ENCODE peak calls at places on chromosomes 7 and 10, in eight cellular contexts. One of them, this sample, is unnamed.

GRCh38 chr7:135390829-135391228 is 119.1 kb downstream of the CNOT4 start:
- ATAC-seq in gastrocnemius medialis: no peak
- ATAC-seq in thoracic aorta: no peak
- ATAC-seq in HCT116: no peak
- ATAC-seq in CD4-positive, alpha-beta T cell: no peak
- ATAC-seq in left lung: no peak
- ATAC-seq in naive thymus-derived CD4-positive, alpha-beta T cell: no peak
- ATAC-seq in CD4-positive, CD25-positive, alpha-beta regulatory T cell: no peak
- ATAC-seq in this sample: no peak

GRCh38 chr10:118568327-118568848 is 27.1 kb downstream of the PRLHR start:
- ATAC-seq in thoracic aorta: no peak
- ATAC-seq in CD4-positive, CD25-positive, alpha-beta regulatory T cell: peak; percentile 31
- ATAC-seq in HCT116: peak; percentile 74
- ATAC-seq in gastrocnemius medialis: peak; percentile 49
- ATAC-seq in naive thymus-derived CD4-positive, alpha-beta T cell: peak; percentile 80
- ATAC-seq in CD4-positive, alpha-beta T cell: peak; percentile 75
- ATAC-seq in left lung: peak; percentile 81
- ATAC-seq in this sample: no peak

GRCh38 chr10:8073696-8074416 is 19.4 kb downstream of the GATA3 start:
- ATAC-seq in HCT116: no peak
- ATAC-seq in CD4-positive, CD25-positive, alpha-beta regulatory T cell: peak; percentile 43
- ATAC-seq in thoracic aorta: no peak
- ATAC-seq in gastrocnemius medialis: no peak
- ATAC-seq in naive thymus-derived CD4-positive, alpha-beta T cell: peak; percentile 20
- ATAC-seq in left lung: no peak
- ATAC-seq in CD4-positive, alpha-beta T cell: no peak
- ATAC-seq in this sample: no peak

GRCh38 chr10:126569513-126570447 is 100.7 kb downstream of the C10orf90 start:
- ATAC-seq in HCT116: peak; percentile 45
- ATAC-seq in naive thymus-derived CD4-positive, alpha-beta T cell: no peak
- ATAC-seq in CD4-positive, alpha-beta T cell: no peak
- ATAC-seq in CD4-positive, CD25-positive, alpha-beta regulatory T cell: no peak
- ATAC-seq in left lung: no peak
- ATAC-seq in thoracic aorta: no peak
- ATAC-seq in gastrocnemius medialis: no peak
- ATAC-seq in this sample: no peak

GRCh38 chr7:148116195-148116594 is 474.4 kb upstream of the C7orf33 start:
- ATAC-seq in CD4-positive, CD25-positive, alpha-beta regulatory T cell: no peak
- ATAC-seq in CD4-positive, alpha-beta T cell: no peak
- ATAC-seq in gastrocnemius medialis: no peak
- ATAC-seq in thoracic aorta: no peak
- ATAC-seq in HCT116: no peak
- ATAC-seq in naive thymus-derived CD4-positive, alpha-beta T cell: no peak
- ATAC-seq in left lung: no peak
- ATAC-seq in this sample: no peak

GRCh38 chr10:62733654-62734293 is 70.7 kb upstream of the ADO start:
- ATAC-seq in naive thymus-derived CD4-positive, alpha-beta T cell: peak; percentile 6
- ATAC-seq in left lung: no peak
- ATAC-seq in HCT116: no peak
- ATAC-seq in CD4-positive, CD25-positive, alpha-beta regulatory T cell: no peak
- ATAC-seq in CD4-positive, alpha-beta T cell: peak; percentile 1
- ATAC-seq in gastrocnemius medialis: peak; percentile 77
- ATAC-seq in thoracic aorta: no peak
- ATAC-seq in this sample: no peak

GRCh38 chr10:69506834-69507643 is 55.8 kb downstream of the TSPAN15 start:
- ATAC-seq in HCT116: no peak
- ATAC-seq in CD4-positive, alpha-beta T cell: peak; percentile 20
- ATAC-seq in CD4-positive, CD25-positive, alpha-beta regulatory T cell: peak; percentile 32
- ATAC-seq in thoracic aorta: no peak
- ATAC-seq in naive thymus-derived CD4-positive, alpha-beta T cell: peak; percentile 11
- ATAC-seq in left lung: peak; percentile 43
- ATAC-seq in gastrocnemius medialis: no peak
- ATAC-seq in this sample: peak; percentile 8

GRCh38 chr10:64275774-64276173 is 754.6 kb downstream of the REEP3 start:
- ATAC-seq in CD4-positive, CD25-positive, alpha-beta regulatory T cell: no peak
- ATAC-seq in gastrocnemius medialis: no peak
- ATAC-seq in left lung: no peak
- ATAC-seq in HCT116: no peak
- ATAC-seq in thoracic aorta: no peak
- ATAC-seq in naive thymus-derived CD4-positive, alpha-beta T cell: no peak
- ATAC-seq in CD4-positive, alpha-beta T cell: no peak
- ATAC-seq in this sample: no peak

GRCh38 chr7:13990984-13991790 is 1.7 kb upstream of the ETV1 start:
- ATAC-seq in HCT116: peak; percentile 85
- ATAC-seq in naive thymus-derived CD4-positive, alpha-beta T cell: peak; percentile 74
- ATAC-seq in left lung: peak; percentile 87
- ATAC-seq in CD4-positive, alpha-beta T cell: peak; percentile 54
- ATAC-seq in CD4-positive, CD25-positive, alpha-beta regulatory T cell: no peak
- ATAC-seq in thoracic aorta: peak; percentile 98
- ATAC-seq in gastrocnemius medialis: peak; percentile 92
- ATAC-seq in this sample: peak; percentile 97

GRCh38 chr10:79414714-79415113 is 30.7 kb downstream of the ZCCHC24 start:
- ATAC-seq in HCT116: no peak
- ATAC-seq in gastrocnemius medialis: no peak
- ATAC-seq in naive thymus-derived CD4-positive, alpha-beta T cell: no peak
- ATAC-seq in CD4-positive, CD25-positive, alpha-beta regulatory T cell: no peak
- ATAC-seq in left lung: no peak
- ATAC-seq in thoracic aorta: no peak
- ATAC-seq in CD4-positive, alpha-beta T cell: no peak
- ATAC-seq in this sample: no peak

GRCh38 chr7:90507692-90508091 is 38.3 kb downstream of the PTTG1IP2 start:
- ATAC-seq in thoracic aorta: no peak
- ATAC-seq in HCT116: no peak
- ATAC-seq in CD4-positive, CD25-positive, alpha-beta regulatory T cell: no peak
- ATAC-seq in gastrocnemius medialis: no peak
- ATAC-seq in left lung: no peak
- ATAC-seq in naive thymus-derived CD4-positive, alpha-beta T cell: no peak
- ATAC-seq in CD4-positive, alpha-beta T cell: no peak
- ATAC-seq in this sample: no peak

GRCh38 chr10:114715171-114715670 is 57.1 kb upstream of the ABLIM1 start:
- ATAC-seq in naive thymus-derived CD4-positive, alpha-beta T cell: no peak
- ATAC-seq in thoracic aorta: no peak
- ATAC-seq in HCT116: no peak
- ATAC-seq in gastrocnemius medialis: peak; percentile 51
- ATAC-seq in CD4-positive, CD25-positive, alpha-beta regulatory T cell: no peak
- ATAC-seq in left lung: peak; percentile 41
- ATAC-seq in CD4-positive, alpha-beta T cell: no peak
- ATAC-seq in this sample: peak; percentile 53

GRCh38 chr7:11437987-11438386 is 394.0 kb downstream of the THSD7A start:
- ATAC-seq in CD4-positive, CD25-positive, alpha-beta regulatory T cell: no peak
- ATAC-seq in left lung: no peak
- ATAC-seq in naive thymus-derived CD4-positive, alpha-beta T cell: no peak
- ATAC-seq in HCT116: no peak
- ATAC-seq in thoracic aorta: no peak
- ATAC-seq in CD4-positive, alpha-beta T cell: no peak
- ATAC-seq in gastrocnemius medialis: no peak
- ATAC-seq in this sample: no peak

GRCh38 chr7:84195295-84196006 is 862 bp upstream of the SEMA3A start:
- ATAC-seq in gastrocnemius medialis: no peak
- ATAC-seq in CD4-positive, alpha-beta T cell: no peak
- ATAC-seq in thoracic aorta: no peak
- ATAC-seq in left lung: peak; percentile 8
- ATAC-seq in CD4-positive, CD25-positive, alpha-beta regulatory T cell: no peak
- ATAC-seq in HCT116: peak; percentile 57
- ATAC-seq in naive thymus-derived CD4-positive, alpha-beta T cell: peak; percentile 26
- ATAC-seq in this sample: peak; percentile 15

GRCh38 chr7:84191842-84192241 is 2.7 kb downstream of the SEMA3A start:
- ATAC-seq in HCT116: no peak
- ATAC-seq in thoracic aorta: no peak
- ATAC-seq in naive thymus-derived CD4-positive, alpha-beta T cell: no peak
- ATAC-seq in gastrocnemius medialis: no peak
- ATAC-seq in left lung: no peak
- ATAC-seq in CD4-positive, CD25-positive, alpha-beta regulatory T cell: no peak
- ATAC-seq in CD4-positive, alpha-beta T cell: no peak
- ATAC-seq in this sample: no peak

GRCh38 chr7:84193787-84194186 is 802 bp downstream of the SEMA3A start:
- ATAC-seq in HCT116: no peak
- ATAC-seq in CD4-positive, alpha-beta T cell: no peak
- ATAC-seq in gastrocnemius medialis: no peak
- ATAC-seq in thoracic aorta: no peak
- ATAC-seq in CD4-positive, CD25-positive, alpha-beta regulatory T cell: no peak
- ATAC-seq in naive thymus-derived CD4-positive, alpha-beta T cell: no peak
- ATAC-seq in left lung: no peak
- ATAC-seq in this sample: no peak

GRCh38 chr7:84196007-84196551 is 1.5 kb upstream of the SEMA3A start:
- ATAC-seq in left lung: peak; percentile 25
- ATAC-seq in HCT116: peak; percentile 75
- ATAC-seq in thoracic aorta: no peak
- ATAC-seq in naive thymus-derived CD4-positive, alpha-beta T cell: no peak
- ATAC-seq in gastrocnemius medialis: peak; percentile 42
- ATAC-seq in CD4-positive, alpha-beta T cell: no peak
- ATAC-seq in CD4-positive, CD25-positive, alpha-beta regulatory T cell: no peak
- ATAC-seq in this sample: peak; percentile 58

GRCh38 chr7:84194484-84195260 is at the start of gene SEMA3A:
- ATAC-seq in CD4-positive, CD25-positive, alpha-beta regulatory T cell: peak; percentile 31
- ATAC-seq in CD4-positive, alpha-beta T cell: peak; percentile 62
- ATAC-seq in thoracic aorta: no peak
- ATAC-seq in left lung: peak; percentile 84
- ATAC-seq in gastrocnemius medialis: peak; percentile 45
- ATAC-seq in HCT116: peak; percentile 71
- ATAC-seq in naive thymus-derived CD4-positive, alpha-beta T cell: peak; percentile 65
- ATAC-seq in this sample: peak; percentile 73
- H3K27ac ChIP-seq in CD4-positive, CD25-positive, alpha-beta regulatory T cell: no peak within 1 kb of the TSS
- H3K27ac ChIP-seq in CD4-positive, alpha-beta T cell: no peak within 1 kb of the TSS
- H3K27ac ChIP-seq in thoracic aorta: no peak within 1 kb of the TSS
- H3K27ac ChIP-seq in left lung: no peak within 1 kb of the TSS
- H3K27ac ChIP-seq in gastrocnemius medialis: no peak within 1 kb of the TSS
- H3K27ac ChIP-seq in HCT116: peak within 1 kb of the TSS; percentile 43
- H3K27ac ChIP-seq in naive thymus-derived CD4-positive, alpha-beta T cell: peak within 1 kb of the TSS; percentile 2
- H3K27ac ChIP-seq in this sample: peak within 1 kb of the TSS; percentile 82

GRCh38 chr7:133746847-133747246 is 380.3 kb upstream of the LRGUK start:
- ATAC-seq in naive thymus-derived CD4-positive, alpha-beta T cell: no peak
- ATAC-seq in left lung: peak; percentile 48
- ATAC-seq in CD4-positive, CD25-positive, alpha-beta regulatory T cell: no peak
- ATAC-seq in gastrocnemius medialis: no peak
- ATAC-seq in HCT116: no peak
- ATAC-seq in thoracic aorta: no peak
- ATAC-seq in CD4-positive, alpha-beta T cell: no peak
- ATAC-seq in this sample: no peak
- H3K27ac ChIP-seq in naive thymus-derived CD4-positive, alpha-beta T cell: no peak overlapping the region
- H3K27ac ChIP-seq in left lung: no peak overlapping the region
- H3K27ac ChIP-seq in CD4-positive, CD25-positive, alpha-beta regulatory T cell: no peak overlapping the region
- H3K27ac ChIP-seq in gastrocnemius medialis: no peak overlapping the region
- H3K27ac ChIP-seq in HCT116: no peak overlapping the region
- H3K27ac ChIP-seq in thoracic aorta: no peak overlapping the region
- H3K27ac ChIP-seq in CD4-positive, alpha-beta T cell: no peak overlapping the region
- H3K27ac ChIP-seq in this sample: no peak overlapping the region

GRCh38 chr7:151871189-151871735 is 5.7 kb downstream of the PRKAG2 start:
- ATAC-seq in CD4-positive, CD25-positive, alpha-beta regulatory T cell: no peak
- ATAC-seq in CD4-positive, alpha-beta T cell: no peak
- ATAC-seq in HCT116: no peak
- ATAC-seq in naive thymus-derived CD4-positive, alpha-beta T cell: no peak
- ATAC-seq in left lung: no peak
- ATAC-seq in gastrocnemius medialis: no peak
- ATAC-seq in thoracic aorta: no peak
- ATAC-seq in this sample: no peak

GRCh38 chr7:151873402-151873965 is 3.4 kb downstream of the PRKAG2 start:
- ATAC-seq in left lung: no peak
- ATAC-seq in CD4-positive, alpha-beta T cell: no peak
- ATAC-seq in CD4-positive, CD25-positive, alpha-beta regulatory T cell: no peak
- ATAC-seq in gastrocnemius medialis: no peak
- ATAC-seq in naive thymus-derived CD4-positive, alpha-beta T cell: no peak
- ATAC-seq in HCT116: no peak
- ATAC-seq in thoracic aorta: no peak
- ATAC-seq in this sample: no peak

GRCh38 chr7:151872531-151873401 is 4.1 kb downstream of the PRKAG2 start:
- ATAC-seq in naive thymus-derived CD4-positive, alpha-beta T cell: no peak
- ATAC-seq in left lung: no peak
- ATAC-seq in HCT116: no peak
- ATAC-seq in thoracic aorta: no peak
- ATAC-seq in gastrocnemius medialis: no peak
- ATAC-seq in CD4-positive, CD25-positive, alpha-beta regulatory T cell: no peak
- ATAC-seq in CD4-positive, alpha-beta T cell: no peak
- ATAC-seq in this sample: no peak

GRCh38 chr7:151869968-151870918 is 6.7 kb downstream of the PRKAG2 start:
- ATAC-seq in gastrocnemius medialis: no peak
- ATAC-seq in CD4-positive, CD25-positive, alpha-beta regulatory T cell: no peak
- ATAC-seq in left lung: no peak
- ATAC-seq in naive thymus-derived CD4-positive, alpha-beta T cell: no peak
- ATAC-seq in thoracic aorta: no peak
- ATAC-seq in CD4-positive, alpha-beta T cell: no peak
- ATAC-seq in HCT116: no peak
- ATAC-seq in this sample: no peak

DNA sequence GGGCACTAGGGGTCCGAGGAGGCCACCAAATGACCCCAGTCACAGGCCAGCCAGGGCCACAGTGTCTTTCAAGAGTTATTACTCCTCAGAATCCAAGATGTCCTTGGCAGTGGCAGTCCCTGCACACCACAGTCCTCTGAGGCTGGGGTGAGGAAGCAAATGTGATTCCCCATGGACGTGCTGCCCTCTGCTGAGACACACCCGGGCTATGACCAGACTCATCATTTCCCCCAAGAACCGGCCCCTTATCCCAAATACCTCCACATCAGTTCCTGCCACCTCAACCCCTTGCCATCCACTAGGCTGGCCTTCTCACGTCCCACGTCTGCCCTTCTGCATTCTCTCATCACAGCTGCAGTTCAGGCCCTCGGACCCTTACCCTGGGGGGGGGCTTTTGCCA is 5.0 kb downstream of the PRKAG2 start:
- ATAC-seq in left lung: no peak
- ATAC-seq in CD4-positive, CD25-positive, alpha-beta regulatory T cell: no peak
- ATAC-seq in gastrocnemius medialis: no peak
- ATAC-seq in HCT116: no peak
- ATAC-seq in CD4-positive, alpha-beta T cell: no peak
- ATAC-seq in naive thymus-derived CD4-positive, alpha-beta T cell: no peak
- ATAC-seq in thoracic aorta: no peak
- ATAC-seq in this sample: no peak
- H3K27ac ChIP-seq in left lung: no peak overlapping the region
- H3K27ac ChIP-seq in CD4-positive, CD25-positive, alpha-beta regulatory T cell: no peak overlapping the region
- H3K27ac ChIP-seq in gastrocnemius medialis: no peak overlapping the region
- H3K27ac ChIP-seq in HCT116: no peak overlapping the region
- H3K27ac ChIP-seq in CD4-positive, alpha-beta T cell: no peak overlapping the region
- H3K27ac ChIP-seq in naive thymus-derived CD4-positive, alpha-beta T cell: no peak overlapping the region
- H3K27ac ChIP-seq in thoracic aorta: no peak overlapping the region
- H3K27ac ChIP-seq in this sample: no peak overlapping the region

GRCh38 chr10:122149607-122150505 is 121.2 kb upstream of the BTBD16 start:
- ATAC-seq in thoracic aorta: no peak
- ATAC-seq in CD4-positive, alpha-beta T cell: no peak
- ATAC-seq in left lung: peak; percentile 27
- ATAC-seq in CD4-positive, CD25-positive, alpha-beta regulatory T cell: no peak
- ATAC-seq in naive thymus-derived CD4-positive, alpha-beta T cell: no peak
- ATAC-seq in gastrocnemius medialis: no peak
- ATAC-seq in HCT116: no peak
- ATAC-seq in this sample: peak; percentile 24
- H3K27ac ChIP-seq in thoracic aorta: peak overlapping the region; percentile 59
- H3K27ac ChIP-seq in CD4-positive, alpha-beta T cell: no peak overlapping the region
- H3K27ac ChIP-seq in left lung: peak overlapping the region; percentile 39
- H3K27ac ChIP-seq in CD4-positive, CD25-positive, alpha-beta regulatory T cell: no peak overlapping the region
- H3K27ac ChIP-seq in naive thymus-derived CD4-positive, alpha-beta T cell: no peak overlapping the region
- H3K27ac ChIP-seq in gastrocnemius medialis: peak overlapping the region; percentile 95
- H3K27ac ChIP-seq in HCT116: no peak overlapping the region
- H3K27ac ChIP-seq in this sample: peak overlapping the region; percentile 81